ENCODE peak calls at places on chromosomes 13 and 19, in seven cellular contexts. H is CD8-positive, alpha-beta memory T cell; Z is CD4-positive, alpha-beta memory T cell; W is Panc1; B is CD4-positive, CD25-positive, alpha-beta regulatory T cell; R is thoracic aorta; D is left ventricle myocardium inferior. C is an unnamed sample. For H3K4me1, the result is how much of the 10 kb centered on the place peaks cover.

GRCh38 chr19:30224689-30225606 is 147.2 kb upstream of the ZNF536 start:
- DNase-seq in B (no peak), Z (no peak), R (no peak), H (no peak), W (no peak), D (no peak), C (no peak)

GRCh38 chr13:35957174-35957867 is 173.9 kb downstream of the DCLK1 start:
- DNase-seq in R (no peak), B (no peak), H (no peak), Z (no peak), W (no peak), D (no peak), C (no peak)

GRCh38 chr13:76885203-76886004 is 801 bp downstream of the KCTD12 start:
- DNase-seq in D (peak), R (no peak), H (peak), Z (peak), B (peak), W (no peak), C (peak)

GRCh38 chr13:24161980-24162517 is 1.5 kb downstream of the SPATA13 start:
- DNase-seq in D (no peak), W (no peak), Z (no peak), R (no peak), H (no peak), B (no peak), C (peak)

GRCh38 chr19:955803-956746 is 28.1 kb upstream of the WDR18 start:
- DNase-seq in Z (peak), H (no peak), W (no peak), B (no peak), R (no peak), D (no peak), C (no peak)

GRCh38 chr19:3276341-3276799 is 51.9 kb downstream of the CELF5 start:
- DNase-seq in H (peak), B (peak), R (no peak), Z (no peak), W (no peak), D (no peak), C (peak)

GRCh38 chr13:112720251-112720650 is 30.4 kb downstream of the ATP11A start:
- DNase-seq in W (no peak), R (no peak), Z (no peak), H (no peak), B (no peak), D (no peak), C (no peak)

GRCh38 chr13:18944501-18945068 is 237.0 kb downstream of the TUBA3C start:
- DNase-seq in D (no peak), H (no peak), W (no peak), B (no peak), Z (peak), R (no peak), C (no peak)

GRCh38 chr13:32947886-32948285 is 68.3 kb upstream of the KL start:
- DNase-seq in B (no peak), Z (no peak), R (no peak), D (no peak), W (no peak), H (no peak), C (no peak)

GRCh38 chr19:11088508-11089253 is 582 bp upstream of the LDLR start:
- DNase-seq in Z (no peak), D (no peak), B (no peak), W (no peak), R (no peak), H (no peak), C (peak)

GRCh38 chr13:105997436-105998232 is 537.8 kb downstream of the EFNB2 start:
- DNase-seq in H (no peak), W (no peak), D (no peak), R (no peak), Z (peak), B (no peak), C (no peak)

GRCh38 chr13:99278843-99279242 is 20.7 kb upstream of the GPR18 start:
- DNase-seq in D (no peak), Z (no peak), H (no peak), B (no peak), R (no peak), W (no peak), C (no peak)

GRCh38 chr13:104810242-104810641 is 1725.2 kb downstream of the EFNB2 start:
- DNase-seq in H (no peak), B (no peak), W (no peak), D (no peak), Z (no peak), R (no peak), C (no peak)

GRCh38 chr13:36430247-36431203 is 1.8 kb upstream of the CCNA1 start:
- DNase-seq in W (no peak), D (peak), Z (no peak), H (no peak), R (no peak), B (no peak), C (no peak)

GRCh38 chr19:5804516-5805464 is at the start of gene NRTN:
- DNase-seq in H (peak), W (no peak), R (no peak), B (peak), D (no peak), Z (peak), C (peak)

GRCh38 chr13:37534181-37534580 is 64.4 kb downstream of the POSTN start:
- DNase-seq in B (no peak), Z (no peak), R (no peak), H (no peak), W (no peak), D (no peak), C (no peak)

GRCh38 chr13:65497265-65497664 is 1732.9 kb downstream of the PCDH9 start:
- DNase-seq in B (no peak), H (no peak), Z (no peak), D (no peak), W (peak), R (no peak), C (no peak)

GRCh38 chr19:16581971-16582343 is 9.7 kb upstream of the SLC35E1 start:
- DNase-seq in H (no peak), Z (no peak), B (no peak), D (no peak), R (no peak), W (no peak), C (no peak)

GRCh38 chr13:48505597-48506091 is 27.2 kb downstream of the RCBTB2 start:
- DNase-seq in D (no peak), W (no peak), Z (peak), B (peak), H (peak), R (no peak), C (peak)

GRCh38 chr19:33391631-33392249 is 18.2 kb downstream of the CEBPG start:
- DNase-seq in W (no peak), D (no peak), B (no peak), Z (no peak), R (no peak), H (no peak), C (peak)

GRCh38 chr13:33015791-33016323 is 366 bp upstream of the KL start:
- DNase-seq in R (no peak), D (peak), B (no peak), Z (peak), W (no peak), H (no peak), C (peak)

GRCh38 chr13:76828316-76828741 is 57.9 kb downstream of the KCTD12 start:
- DNase-seq in W (no peak), R (no peak), H (no peak), B (no peak), D (no peak), Z (no peak), C (no peak)

GRCh38 chr13:35552172-35552844 is 75.8 kb upstream of the MAB21L1 start:
- DNase-seq in D (no peak), W (no peak), R (no peak), Z (no peak), H (no peak), B (no peak), C (no peak)

GRCh38 chr19:48683349-48683748 is 10.5 kb upstream of the NTN5 start:
- DNase-seq in R (no peak), W (no peak), H (no peak), D (peak), B (no peak), Z (no peak), C (no peak)

GRCh38 chr19:18373892-18374629 is 11.9 kb upstream of the GDF15 start:
- DNase-seq in H (peak), B (peak), W (no peak), Z (no peak), R (peak), D (peak), C (peak)

GRCh38 chr19:18593367-18594095 is 4.9 kb downstream of the REX1BD start:
- DNase-seq in Z (no peak), W (no peak), H (no peak), D (no peak), R (no peak), B (no peak), C (no peak)

GRCh38 chr13:79736356-79736755 is 255.4 kb downstream of the NDFIP2 start:
- DNase-seq in H (no peak), W (no peak), B (no peak), Z (no peak), R (no peak), D (no peak), C (no peak)

GRCh38 chr13:21837841-21838551 is 167.1 kb downstream of the FGF9 start:
- DNase-seq in Z (no peak), H (no peak), D (no peak), R (no peak), W (no peak), B (no peak), C (peak)

GRCh38 chr13:26480246-26480855 is 77.1 kb upstream of the WASF3 start:
- DNase-seq in H (no peak), Z (no peak), R (no peak), W (no peak), D (no peak), B (no peak), C (peak)

GRCh38 chr13:108572782-108573211 is 56.6 kb upstream of the MYO16 start:
- DNase-seq in R (no peak), Z (no peak), D (no peak), W (no peak), H (no peak), B (no peak), C (no peak)

GRCh38 chr13:34030782-34031181 is 212.8 kb downstream of the RFC3 start:
- DNase-seq in H (no peak), Z (no peak), B (no peak), R (no peak), W (no peak), D (no peak), C (no peak)

GRCh38 chr19:49808762-49809154 is 4.3 kb downstream of the FUZ start:
- DNase-seq in W (no peak), D (peak), R (peak), B (peak), Z (peak), H (peak), C (peak)

GRCh38 chr13:99984463-99985242 is 3.1 kb downstream of the ZIC2 start:
- DNase-seq in Z (no peak), W (no peak), D (no peak), H (no peak), R (no peak), B (no peak), C (no peak)

GRCh38 chr13:106129273-106129672 is 406.2 kb downstream of the EFNB2 start:
- DNase-seq in H (no peak), B (no peak), Z (no peak), D (no peak), R (no peak), W (no peak), C (no peak)

GRCh38 chr19:40398417-40399056 is 8.6 kb upstream of the HIPK4 start:
- DNase-seq in Z (peak), H (peak), W (no peak), R (no peak), B (peak), D (peak), C (peak)

GRCh38 chr19:3580156-3580955 is 4.9 kb upstream of the GIPC3 start:
- DNase-seq in W (no peak), R (no peak), Z (no peak), D (no peak), B (no peak), H (no peak), C (no peak)

GRCh38 chr19:45786533-45786894 is 4.2 kb upstream of the DMPK start:
- DNase-seq in B (no peak), H (no peak), W (no peak), Z (no peak), R (no peak), D (no peak), C (no peak)
- H3K4me1 ChIP-seq in B (under half), H (under half), W (under half), Z (under half), R (under half), D (half or more), C (under half)

DNA sequence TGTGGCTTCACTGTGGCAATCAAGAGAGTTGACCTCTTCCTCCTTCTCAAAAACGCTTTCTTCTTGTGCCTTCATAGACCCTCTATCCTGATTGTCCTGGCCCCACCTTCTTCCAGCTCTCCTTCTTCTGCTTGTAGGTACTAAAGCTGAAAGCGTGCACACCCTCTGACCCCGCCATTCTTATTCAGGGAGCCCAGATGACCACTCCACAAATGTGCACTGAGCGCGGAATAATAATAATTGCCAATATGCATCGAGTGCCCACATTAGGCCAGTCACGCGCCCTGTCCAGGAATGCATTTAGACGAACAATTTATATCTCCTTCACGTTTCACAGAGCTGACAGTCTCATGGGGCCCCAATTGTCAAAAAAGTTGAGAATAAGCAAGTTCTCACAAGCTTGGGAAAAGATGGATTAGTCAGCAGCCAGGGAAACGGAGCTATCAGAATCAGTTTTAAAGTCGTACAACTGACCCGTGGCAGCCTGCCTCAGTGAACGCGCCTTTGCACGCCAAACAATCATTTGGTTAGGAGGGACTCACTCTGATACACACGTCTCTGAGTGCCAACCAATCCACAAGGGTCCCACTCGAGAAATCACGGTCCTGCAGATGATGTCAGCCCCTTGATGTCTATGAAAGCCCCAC is 36.7 kb upstream of the PEG3 start:
- DNase-seq in Z (no peak), R (no peak), D (no peak), H (no peak), W (no peak), B (no peak), C (no peak)
- H3K27ac ChIP-seq in Z (no peak), R (no peak), D (no peak), H (no peak), W (no peak), B (no peak), C (no peak)

DNA sequence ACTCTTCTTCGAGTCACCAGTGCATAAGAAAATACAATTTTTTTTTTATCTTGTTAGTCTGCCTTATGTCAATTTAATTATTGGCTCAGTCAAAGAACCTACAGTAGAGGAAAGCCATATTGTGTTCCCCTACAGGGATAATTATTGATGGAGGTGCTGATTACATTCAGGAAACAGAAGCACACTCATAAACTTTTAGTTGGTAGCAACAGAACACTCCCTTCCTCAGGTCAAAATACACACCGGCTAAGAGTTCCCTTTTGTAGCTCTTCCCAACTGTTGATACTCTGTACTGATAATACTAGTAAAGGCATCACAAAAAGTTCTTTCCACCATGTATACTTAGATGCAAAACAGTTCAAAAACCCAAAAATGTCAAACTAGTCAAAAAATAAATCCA is 18.4 kb downstream of the FOXO1 start:
- DNase-seq in D (no peak), B (no peak), Z (no peak), H (no peak), W (no peak), R (no peak), C (peak)
- H3K4me1 ChIP-seq in D (half or more), B (half or more), Z (half or more), H (half or more), W (under half), R (half or more), C (under half)

GRCh38 chr19:4581381-4582111 is 22.1 kb upstream of the SEMA6B start:
- DNase-seq in B (no peak), R (no peak), W (no peak), Z (no peak), H (no peak), D (no peak), C (no peak)

GRCh38 chr19:4583961-4584669 is 24.6 kb upstream of the SEMA6B start:
- DNase-seq in R (no peak), H (no peak), Z (no peak), B (no peak), W (no peak), D (no peak), C (no peak)

GRCh38 chr19:4582112-4582553 is 22.6 kb upstream of the SEMA6B start:
- DNase-seq in D (no peak), R (no peak), B (no peak), Z (no peak), W (no peak), H (no peak), C (no peak)

GRCh38 chr19:4584670-4585460 is 25.4 kb upstream of the SEMA6B start:
- DNase-seq in H (no peak), B (no peak), W (no peak), D (no peak), R (no peak), Z (no peak), C (no peak)

DNA sequence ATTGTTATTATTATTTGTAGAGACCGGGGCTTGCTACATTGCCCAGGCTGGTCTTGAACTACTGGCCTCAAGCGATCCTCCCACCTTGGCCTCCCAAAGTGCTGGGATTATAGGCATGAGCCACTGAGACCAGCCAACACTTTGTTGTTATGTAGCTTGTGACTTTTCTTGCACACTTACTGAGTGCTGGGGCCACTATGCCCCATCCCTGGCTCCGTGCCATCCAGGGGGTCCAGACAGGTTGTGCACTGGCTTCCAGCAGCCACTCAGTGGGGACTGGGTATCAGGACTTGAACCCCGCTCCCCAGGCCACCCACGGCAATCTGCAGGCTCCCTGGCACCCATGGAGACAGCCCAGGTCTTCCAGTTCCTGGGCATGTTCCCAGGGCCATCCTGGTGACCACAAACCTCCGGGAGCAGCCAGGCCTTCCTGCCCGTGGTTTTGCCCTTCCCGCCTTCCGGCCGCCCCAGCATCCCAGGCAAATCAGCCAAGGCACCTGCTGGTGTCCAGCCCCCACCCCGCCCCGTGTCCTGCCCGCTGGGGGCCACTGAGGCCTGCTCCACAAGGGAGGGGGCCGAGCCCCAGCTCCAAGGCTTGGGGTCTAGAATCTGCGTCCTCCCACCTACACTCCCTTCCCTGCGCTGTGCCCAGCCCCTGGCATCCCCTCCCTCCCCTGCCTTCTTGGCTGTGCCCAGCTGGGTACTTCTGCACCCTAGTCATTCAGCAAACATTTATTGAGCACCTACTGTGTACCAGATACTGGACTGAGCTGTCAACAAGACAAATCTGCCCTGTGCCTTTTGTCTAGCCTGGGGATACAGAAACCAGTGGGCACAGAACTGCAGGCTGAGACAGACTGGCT is 23.7 kb upstream of the SEMA6B start:
- DNase-seq in D (no peak), R (no peak), H (no peak), B (no peak), Z (no peak), W (no peak), C (no peak)
- H3K27ac ChIP-seq in D (no peak), R (no peak), H (no peak), B (no peak), Z (no peak), W (no peak), C (no peak)

C was measured in small intestine.